ENCODE peak calls at places on chromosomes 12 and 14, in four cellular contexts. W is ovary, D is BJ, R is adrenal gland. I is an unnamed sample.

GRCh38 chr12:13000935-13001724 is 1.1 kb upstream of the HEBP1 start:
- DNase-seq in W (peak; percentile 68), D (no peak), R (peak; percentile 56), I (no peak)

GRCh38 chr12:116990971-116991966 is 80.5 kb downstream of the FBXW8 start:
- DNase-seq in W (no peak), D (peak; percentile 47), R (no peak), I (no peak)

GRCh38 chr12:13440844-13441243 is 244.3 kb downstream of the EMP1 start:
- DNase-seq in W (no peak), D (no peak), R (no peak), I (no peak)

GRCh38 chr12:32809846-32810245 is 54.1 kb upstream of the YARS2 start:
- DNase-seq in W (no peak), D (no peak), R (no peak), I (no peak)

GRCh38 chr12:14167005-14167628 is 185.7 kb upstream of the GRIN2B start:
- DNase-seq in W (no peak), D (no peak), R (peak; percentile 47), I (no peak)

GRCh38 chr12:92696240-92696639 is 6.5 kb upstream of the PLEKHG7 start:
- DNase-seq in W (no peak), D (no peak), R (no peak), I (no peak)

GRCh38 chr12:64566882-64567517 is 43.3 kb upstream of the RASSF3 start:
- DNase-seq in W (no peak), D (no peak), R (no peak), I (no peak)

GRCh38 chr12:42985506-42985905 is 396.0 kb upstream of the PRICKLE1 start:
- DNase-seq in W (no peak), D (no peak), R (no peak), I (no peak)

GRCh38 chr12:113325938-113326337 is 9.0 kb downstream of the SLC8B1 start:
- DNase-seq in W (no peak), D (peak; percentile 78), R (no peak), I (no peak)

DNA sequence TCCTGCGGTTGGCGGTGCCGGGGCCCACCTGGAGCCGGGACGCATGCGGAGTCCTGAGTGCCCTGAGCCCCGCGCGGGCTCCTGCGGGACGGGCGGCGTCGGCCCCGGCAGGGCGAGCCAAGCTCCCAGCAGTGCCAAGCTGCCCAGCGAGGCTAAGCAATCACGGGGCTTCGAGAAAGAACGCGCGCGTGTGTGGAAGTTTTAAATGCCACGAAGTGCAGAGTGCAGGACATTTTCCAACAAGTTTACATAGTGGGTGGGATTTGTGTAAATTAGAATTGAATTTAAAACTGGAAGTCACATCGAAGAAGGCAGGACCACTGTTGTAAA is 558 bp upstream of the CPM start:
- DNase-seq in W (no peak), D (no peak), R (no peak), I (no peak)
- H3K4me3 ChIP-seq in W (peak overlapping the region; percentile 58), D (peak overlapping the region; percentile 57), R (no peak overlapping the region), I (peak overlapping the region; percentile 62)

GRCh38 chr12:80701388-80701787 is 6.0 kb upstream of the MYF6 start:
- DNase-seq in W (no peak), D (no peak), R (no peak), I (no peak)

GRCh38 chr12:80700327-80700726 is 7.1 kb upstream of the MYF6 start:
- DNase-seq in W (no peak), D (no peak), R (no peak), I (no peak)

GRCh38 chr12:80698266-80698665 is 9.2 kb upstream of the MYF6 start:
- DNase-seq in W (no peak), D (no peak), R (no peak), I (no peak)

GRCh38 chr12:80698847-80699542 is 8.4 kb upstream of the MYF6 start:
- DNase-seq in W (no peak), D (no peak), R (no peak), I (no peak)

GRCh38 chr12:80697270-80697887 is 10.1 kb upstream of the MYF6 start:
- DNase-seq in W (no peak), D (no peak), R (no peak), I (no peak)
- TF ChIP-seq CTCF in W (no peak), D (no peak), R (no peak), I (no peak)

GRCh38 chr14:20680363-20680762 is 4.0 kb upstream of the RNASE4 start:
- DNase-seq in W (no peak), D (no peak), R (no peak), I (no peak)

GRCh38 chr14:20682127-20682434 is 2.3 kb upstream of the RNASE4 start:
- DNase-seq in W (no peak), D (no peak), R (peak; percentile 48), I (no peak)

GRCh38 chr14:20679907-20680306 is 4.5 kb upstream of the RNASE4 start:
- DNase-seq in W (no peak), D (no peak), R (no peak), I (no peak)

GRCh38 chr14:20681348-20682126 is 2.8 kb upstream of the RNASE4 start:
- DNase-seq in W (peak; percentile 73), D (no peak), R (peak; percentile 87), I (peak; percentile 79)

GRCh38 chr14:20680843-20681347 is 3.5 kb upstream of the RNASE4 start:
- DNase-seq in W (no peak), D (no peak), R (no peak), I (no peak)
- H3K4me3 ChIP-seq in W (peak overlapping the region; percentile 82), D (peak overlapping the region; percentile 38), R (no peak overlapping the region), I (peak overlapping the region; percentile 87)

GRCh38 chr12:127893875-127894635 is 372.9 kb upstream of the TMEM132C start:
- DNase-seq in W (no peak), D (no peak), R (no peak), I (no peak)
- TF ChIP-seq CTCF in W (no peak), D (peak; percentile 13), R (peak; percentile 38), I (peak; percentile 9)

DNA sequence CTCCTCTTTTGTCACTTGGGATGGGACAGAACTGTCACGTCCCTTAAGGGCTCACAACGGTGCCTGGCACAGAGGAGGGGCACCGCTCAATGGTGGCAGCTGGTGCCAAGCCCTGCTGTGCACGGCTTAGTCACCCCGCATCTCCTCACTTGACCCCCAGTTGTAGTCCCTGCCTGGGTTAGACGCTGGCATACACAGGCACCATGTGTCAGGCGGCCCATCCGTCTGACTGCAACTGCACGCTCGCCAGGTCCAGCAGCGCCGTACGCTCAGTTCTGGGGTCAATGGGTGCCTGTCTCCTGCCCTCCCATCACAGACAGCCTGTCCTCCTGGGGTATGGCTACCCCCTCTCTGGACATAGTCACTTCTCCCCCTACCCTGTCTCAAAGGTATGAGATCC is 1.6 kb upstream of the PACS2 start:
- DNase-seq in W (no peak), D (no peak), R (no peak), I (no peak)
- H3K4me3 ChIP-seq in W (no peak overlapping the region), D (no peak overlapping the region), R (no peak overlapping the region), I (no peak overlapping the region)

GRCh38 chr12:8226355-8226754 is 1.1 kb downstream of the FAM90A1 start:
- DNase-seq in W (no peak), D (no peak), R (no peak), I (no peak)
- TF ChIP-seq CTCF in W (no peak), D (no peak), R (no peak), I (no peak)

GRCh38 chr12:115451785-115452736 is 768.1 kb upstream of the TBX3 start:
- DNase-seq in W (peak; percentile 64), D (no peak), R (peak; percentile 49), I (no peak)

GRCh38 chr12:115451151-115451784 is 767.3 kb upstream of the TBX3 start:
- DNase-seq in W (no peak), D (no peak), R (no peak), I (no peak)

GRCh38 chr12:115455268-115455681 is 771.3 kb upstream of the TBX3 start:
- DNase-seq in W (no peak), D (no peak), R (no peak), I (no peak)

GRCh38 chr12:115450710-115451109 is 766.7 kb upstream of the TBX3 start:
- DNase-seq in W (no peak), D (no peak), R (no peak), I (no peak)

DNA sequence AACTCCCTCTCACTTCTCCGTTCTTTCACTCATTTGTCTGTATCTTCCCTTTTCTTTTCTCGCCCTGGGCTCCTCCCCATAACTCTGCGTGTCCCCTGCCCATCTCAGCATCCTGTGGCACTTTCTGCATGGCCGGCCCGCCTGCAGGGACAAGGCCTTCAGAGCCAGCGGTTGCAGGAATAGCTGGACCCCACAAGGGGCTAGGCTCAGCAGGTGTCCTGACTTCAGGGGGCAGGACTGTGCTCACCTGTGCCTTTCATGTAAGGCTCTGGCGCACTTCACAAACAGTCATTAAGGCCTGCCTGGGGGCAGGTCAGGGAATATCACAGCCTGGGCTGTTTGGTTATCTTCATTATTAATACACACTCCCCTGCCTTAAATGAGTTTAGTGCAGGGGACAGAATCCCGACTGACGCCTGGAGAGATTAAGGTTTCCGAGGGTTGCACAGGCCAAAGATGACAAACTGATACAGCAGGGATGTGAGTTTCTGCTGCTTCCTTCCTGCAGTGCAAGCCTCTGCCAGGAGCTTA is 768.8 kb upstream of the TBX3 start:
- DNase-seq in W (no peak), D (no peak), R (no peak), I (no peak)
- H3K4me3 ChIP-seq in W (no peak overlapping the region), D (no peak overlapping the region), R (no peak overlapping the region), I (no peak overlapping the region)

I was measured in epithelial cell of proximal tubule.